ENCODE peak calls at places on chromosomes 16 and 17, in five cellular contexts. Z is breast epithelium, C is adrenal gland, U is IMR-90, L is NB4. N is an unnamed sample.

GRCh38 chr17:8223356-8224063 is 13.1 kb upstream of the AURKB start:
- DNase-seq in Z (peak), C (peak), U (peak), L (peak), N (no peak)

GRCh38 chr16:65739518-65739917 is 617.7 kb upstream of the CDH11 start:
- DNase-seq in Z (no peak), C (no peak), U (no peak), L (peak), N (no peak)

GRCh38 chr16:49092704-49093103 is 188.9 kb downstream of the CBLN1 start:
- DNase-seq in Z (no peak), C (no peak), U (no peak), L (no peak), N (no peak)

GRCh38 chr17:82983510-82984248 is 95.7 kb upstream of the METRNL start:
- DNase-seq in Z (no peak), C (no peak), U (no peak), L (peak), N (no peak)

GRCh38 chr17:29929544-29930398 is at the start of gene SSH2:
- DNase-seq in Z (peak), C (peak), U (peak), L (peak), N (peak)

GRCh38 chr16:55035037-55035436 is 104.4 kb downstream of the IRX5 start:
- DNase-seq in Z (no peak), C (peak), U (no peak), L (peak), N (peak)

GRCh38 chr16:88613-89012 is 10.6 kb downstream of the MPG start:
- DNase-seq in Z (no peak), C (no peak), U (no peak), L (no peak), N (no peak)

GRCh38 chr16:851209-851810 is 50.8 kb upstream of the GNG13 start:
- DNase-seq in Z (no peak), C (no peak), U (no peak), L (no peak), N (no peak)

GRCh38 chr17:63402808-63403207 is 43.3 kb downstream of the CYB561 start:
- DNase-seq in Z (no peak), C (no peak), U (peak), L (no peak), N (no peak)

GRCh38 chr17:73827627-73828241 is 183.5 kb upstream of the SDK2 start:
- DNase-seq in Z (no peak), C (peak), U (no peak), L (no peak), N (no peak)

GRCh38 chr17:81090361-81091133 is 55.6 kb downstream of the BAIAP2 start:
- DNase-seq in Z (no peak), C (peak), U (no peak), L (peak), N (peak)

GRCh38 chr16:4338712-4339299 is 12.3 kb downstream of the PAM16 start:
- DNase-seq in Z (no peak), C (no peak), U (no peak), L (no peak), N (no peak)

GRCh38 chr17:1590031-1590746 is 27.6 kb upstream of the PITPNA start:
- DNase-seq in Z (no peak), C (peak), U (peak), L (peak), N (peak)

GRCh38 chr17:47257651-47258339 is 4.2 kb downstream of the ITGB3 start:
- DNase-seq in Z (no peak), C (no peak), U (peak), L (peak), N (peak)

GRCh38 chr16:77896357-77896972 is 108.1 kb downstream of the VAT1L start:
- DNase-seq in Z (no peak), C (peak), U (no peak), L (peak), N (no peak)

GRCh38 chr17:1259910-1260389 is 10.3 kb upstream of the BHLHA9 start:
- DNase-seq in Z (no peak), C (no peak), U (no peak), L (no peak), N (no peak)

GRCh38 chr16:30585022-30585399 is 486 bp downstream of the ZNF785 start:
- DNase-seq in Z (no peak), C (no peak), U (no peak), L (peak), N (no peak)

GRCh38 chr16:87638736-87639135 is 36.4 kb downstream of the JPH3 start:
- DNase-seq in Z (no peak), C (no peak), U (no peak), L (no peak), N (no peak)

GRCh38 chr16:81181013-81181720 is 57.3 kb upstream of the BCO1 start:
- DNase-seq in Z (peak), C (peak), U (peak), L (peak), N (peak)
- TF ChIP-seq POLR2A in Z (no peak), C (peak), U (no peak), L (no peak), N (no peak)

GRCh38 chr16:71600822-71601221 is 23.9 kb upstream of the TAT start:
- DNase-seq in Z (no peak), C (no peak), U (no peak), L (no peak), N (no peak)
- TF ChIP-seq POLR2A in Z (no peak), C (no peak), U (no peak), L (no peak), N (no peak)

GRCh38 chr17:3556239-3556904 is 1.2 kb downstream of the TRPV3 start:
- DNase-seq in Z (no peak), C (no peak), U (no peak), L (no peak), N (no peak)

GRCh38 chr17:3558603-3559269 is 1.1 kb upstream of the TRPV3 start:
- DNase-seq in Z (no peak), C (no peak), U (peak), L (no peak), N (peak)

GRCh38 chr17:3559270-3559645 is 1.6 kb upstream of the TRPV3 start:
- DNase-seq in Z (no peak), C (no peak), U (no peak), L (no peak), N (no peak)

GRCh38 chr17:3556905-3557767 is 476 bp downstream of the TRPV3 start:
- DNase-seq in Z (no peak), C (no peak), U (no peak), L (no peak), N (peak)

GRCh38 chr17:3557768-3558583 is at the start of gene TRPV3:
- DNase-seq in Z (no peak), C (peak), U (no peak), L (no peak), N (peak)
- TF ChIP-seq POLR2A in Z (no peak), C (no peak), U (no peak), L (no peak), N (no peak)

DNA sequence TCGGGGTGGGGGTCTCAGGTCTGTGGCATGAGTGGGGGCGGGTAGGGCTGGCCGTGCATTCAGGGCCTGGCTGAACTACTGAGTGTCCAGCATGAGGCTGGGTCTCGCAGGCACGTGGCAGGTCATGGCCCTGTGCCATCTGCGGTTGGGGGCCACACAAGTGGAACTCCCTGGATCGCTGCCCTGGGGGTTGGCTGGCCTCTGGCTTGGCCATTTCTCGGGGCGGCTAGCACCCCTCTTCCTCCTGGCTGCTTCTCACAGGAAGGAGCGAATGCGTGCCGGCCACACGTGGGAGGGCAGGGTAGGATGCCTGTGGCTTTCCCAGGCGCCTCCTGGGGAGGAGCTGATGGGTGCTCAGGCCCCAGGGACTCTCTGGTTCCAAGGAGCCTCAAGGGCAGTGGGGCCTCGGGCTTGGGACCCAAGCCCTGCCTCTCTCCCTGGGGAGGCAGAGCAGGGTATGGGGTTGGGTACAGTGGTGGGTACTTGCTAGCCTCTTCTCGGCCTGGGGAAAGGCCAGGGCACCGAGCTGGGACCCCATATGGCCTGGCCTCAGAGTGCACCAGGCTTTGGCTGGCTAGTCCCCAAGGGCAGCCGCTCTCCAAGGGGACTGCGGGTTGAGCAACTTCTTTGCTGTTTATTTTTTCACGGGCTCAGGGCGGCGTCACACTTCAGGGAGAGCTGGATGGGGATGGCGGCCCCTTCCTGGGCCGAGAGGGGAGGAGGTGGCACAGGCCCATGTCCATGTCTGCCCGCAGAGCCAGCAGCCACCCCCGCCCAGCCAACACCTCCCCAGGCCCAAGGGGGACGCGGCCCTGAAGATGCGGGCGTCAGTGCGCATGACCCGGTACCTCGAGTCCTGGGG is 37.5 kb downstream of the ADCY7 start:
- DNase-seq in Z (peak), C (no peak), U (peak), L (peak), N (peak)
- TF ChIP-seq POLR2A in Z (no peak), C (no peak), U (no peak), L (no peak), N (no peak)

GRCh38 chr17:68021963-68022362 is 13.6 kb upstream of the KPNA2 start:
- DNase-seq in Z (no peak), C (no peak), U (no peak), L (no peak), N (no peak)

GRCh38 chr17:68019336-68019674 is 16.2 kb upstream of the KPNA2 start:
- DNase-seq in Z (no peak), C (no peak), U (no peak), L (no peak), N (no peak)

GRCh38 chr17:68016838-68017237 is 18.7 kb upstream of the KPNA2 start:
- DNase-seq in Z (no peak), C (no peak), U (no peak), L (no peak), N (no peak)

GRCh38 chr17:68020451-68020779 is 15.1 kb upstream of the KPNA2 start:
- DNase-seq in Z (no peak), C (no peak), U (no peak), L (no peak), N (peak)

GRCh38 chr17:68019675-68020450 is 15.7 kb upstream of the KPNA2 start:
- DNase-seq in Z (peak), C (peak), U (peak), L (peak), N (peak)
- TF ChIP-seq POLR2A in Z (no peak), C (peak), U (no peak), L (peak), N (peak)

DNA sequence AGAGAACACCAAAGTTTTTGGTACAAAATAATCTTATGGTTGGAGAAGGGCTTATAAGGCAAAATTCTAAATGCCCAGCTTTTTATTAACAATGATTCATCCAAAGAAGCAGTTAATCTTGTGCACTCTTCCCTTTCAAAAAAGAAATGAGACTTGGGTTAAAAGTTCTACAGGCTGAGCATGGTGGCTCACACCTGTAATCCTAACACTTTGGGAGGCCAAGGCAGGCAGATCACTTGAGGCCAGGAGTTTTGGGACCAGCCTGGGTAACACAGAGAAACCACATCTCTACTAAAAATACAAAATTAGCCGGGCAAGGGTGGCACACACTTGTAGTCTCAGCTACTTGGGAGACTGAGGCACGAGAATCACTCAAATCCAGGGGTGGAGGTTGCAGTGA is 4.5 kb downstream of the SRSF1 start:
- DNase-seq in Z (no peak), C (no peak), U (no peak), L (no peak), N (no peak)
- TF ChIP-seq POLR2A in Z (no peak), C (no peak), U (no peak), L (no peak), N (no peak)

DNA sequence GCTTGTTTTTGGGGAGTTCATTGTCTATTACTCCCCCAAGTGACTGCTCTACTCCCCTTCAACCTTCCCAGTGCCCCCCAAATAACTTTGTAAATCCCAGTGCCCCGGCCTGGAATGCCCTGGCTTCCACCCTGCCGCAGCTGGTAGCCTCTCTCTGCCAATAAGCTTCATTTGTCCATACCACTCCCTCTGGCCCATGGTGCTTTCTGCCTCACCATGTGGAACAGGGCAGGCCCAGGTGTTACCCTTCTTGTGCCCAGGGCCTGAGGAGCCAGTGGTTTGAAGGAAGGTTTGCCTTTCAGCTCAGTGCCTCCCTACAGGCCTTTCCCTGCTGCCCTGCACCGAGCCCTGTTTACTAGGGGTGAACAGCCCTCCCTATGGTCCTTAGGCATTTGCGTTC is 134.2 kb downstream of the AATF start:
- DNase-seq in Z (no peak), C (no peak), U (no peak), L (no peak), N (no peak)
- TF ChIP-seq POLR2A in Z (no peak), C (no peak), U (no peak), L (no peak), N (no peak)